ENCODE peak calls at places on chromosomes 5 and 9, in four cellular contexts. Q, W, C and H are unnamed samples.

GRCh38 chr9:114869845-114870244 is 60.5 kb downstream of the TNFSF8 start:
- DNase-seq in C (no peak), Q (no peak), W (no peak), H (no peak)

GRCh38 chr5:65482727-65483473 is 1.2 kb upstream of the ADAMTS6 start:
- DNase-seq in Q (no peak), W (no peak), C (peak), H (no peak)

GRCh38 chr5:137564475-137564961 is 65.4 kb upstream of the SPOCK1 start:
- DNase-seq in Q (no peak), C (no peak), W (no peak), H (no peak)

GRCh38 chr5:33969572-33970452 is 14.7 kb downstream of the SLC45A2 start:
- DNase-seq in C (peak), Q (no peak), W (no peak), H (peak)

GRCh38 chr5:55623789-55624188 is 88.3 kb downstream of the SLC38A9 start:
- DNase-seq in W (no peak), Q (no peak), C (no peak), H (no peak)

GRCh38 chr5:171543486-171543885 is 124.0 kb downstream of the FGF18 start:
- DNase-seq in W (no peak), Q (no peak), C (no peak), H (no peak)

GRCh38 chr5:65459995-65460394 is 21.7 kb downstream of the ADAMTS6 start:
- DNase-seq in Q (no peak), W (no peak), C (no peak), H (no peak)

GRCh38 chr9:114300153-114300845 is 22.6 kb upstream of the ORM1 start:
- DNase-seq in W (no peak), Q (no peak), C (no peak), H (no peak)

GRCh38 chr9:128148509-128149000 is 698 bp upstream of the LCN2 start:
- DNase-seq in W (no peak), Q (peak), C (no peak), H (no peak)

GRCh38 chr9:129944501-129945116 is 98.4 kb downstream of the FNBP1 start:
- DNase-seq in W (no peak), Q (no peak), C (no peak), H (no peak)

GRCh38 chr5:175557778-175558177 is 79.4 kb downstream of the SFXN1 start:
- DNase-seq in Q (no peak), C (no peak), W (no peak), H (no peak)

GRCh38 chr9:138006576-138007233 is 129.1 kb downstream of the CACNA1B start:
- DNase-seq in Q (peak), C (no peak), W (no peak), H (no peak)